ENCODE peak calls at places on chromosomes 13 and 19, in five cellular contexts. One of them, this sample, is unnamed.

GRCh38 chr13:44810067-44810840 is 179.0 kb downstream of the NUFIP1 start:
- DNase-seq in cardiac fibroblast: peak
- DNase-seq in AG04449: no peak
- DNase-seq in HL-60: no peak
- DNase-seq in tibial artery: peak
- DNase-seq in this sample: no peak

GRCh38 chr13:50358221-50358620 is 343.0 kb downstream of the KCNRG start:
- DNase-seq in cardiac fibroblast: no peak
- DNase-seq in AG04449: no peak
- DNase-seq in HL-60: no peak
- DNase-seq in tibial artery: no peak
- DNase-seq in this sample: peak

GRCh38 chr13:44219808-44220544 is 153.6 kb upstream of the SERP2 start:
- DNase-seq in cardiac fibroblast: peak
- DNase-seq in AG04449: no peak
- DNase-seq in HL-60: no peak
- DNase-seq in tibial artery: no peak
- DNase-seq in this sample: peak

GRCh38 chr19:6099633-6100032 is 10.7 kb downstream of the RFX2 start:
- DNase-seq in cardiac fibroblast: no peak
- DNase-seq in AG04449: no peak
- DNase-seq in HL-60: no peak
- DNase-seq in tibial artery: no peak
- DNase-seq in this sample: no peak

GRCh38 chr13:49584771-49585182 is 581 bp downstream of the RCBTB1 start:
- DNase-seq in cardiac fibroblast: peak
- DNase-seq in AG04449: no peak
- DNase-seq in HL-60: no peak
- DNase-seq in tibial artery: no peak
- DNase-seq in this sample: peak

GRCh38 chr13:23996456-23996855 is 99.2 kb upstream of the C1QTNF9B start:
- DNase-seq in cardiac fibroblast: no peak
- DNase-seq in AG04449: no peak
- DNase-seq in HL-60: no peak
- DNase-seq in tibial artery: no peak
- DNase-seq in this sample: no peak

GRCh38 chr19:10808937-10809655 is 26.9 kb downstream of the TMED1 start:
- DNase-seq in cardiac fibroblast: peak
- DNase-seq in AG04449: no peak
- DNase-seq in HL-60: peak
- DNase-seq in tibial artery: no peak
- DNase-seq in this sample: no peak

GRCh38 chr13:29817604-29818378 is 32.6 kb downstream of the UBL3 start:
- DNase-seq in cardiac fibroblast: peak
- DNase-seq in AG04449: no peak
- DNase-seq in HL-60: peak
- DNase-seq in tibial artery: no peak
- DNase-seq in this sample: no peak

GRCh38 chr19:48445256-48445605 is 552 bp upstream of the GRWD1 start:
- DNase-seq in cardiac fibroblast: peak
- DNase-seq in AG04449: peak
- DNase-seq in HL-60: peak
- DNase-seq in tibial artery: peak
- DNase-seq in this sample: peak

GRCh38 chr19:47157455-47158321 is 27.1 kb downstream of the SAE1 start:
- DNase-seq in cardiac fibroblast: peak
- DNase-seq in AG04449: no peak
- DNase-seq in HL-60: peak
- DNase-seq in tibial artery: peak
- DNase-seq in this sample: peak

GRCh38 chr13:101520672-101521071 is 68.2 kb downstream of the ITGBL1 start:
- DNase-seq in cardiac fibroblast: peak
- DNase-seq in AG04449: no peak
- DNase-seq in HL-60: no peak
- DNase-seq in tibial artery: no peak
- DNase-seq in this sample: no peak

GRCh38 chr13:98835156-98835555 is 82.7 kb upstream of the SLC15A1 start:
- DNase-seq in cardiac fibroblast: no peak
- DNase-seq in AG04449: no peak
- DNase-seq in HL-60: no peak
- DNase-seq in tibial artery: no peak
- DNase-seq in this sample: no peak

GRCh38 chr13:109787135-109787954 is 962 bp upstream of the IRS2 start:
- DNase-seq in cardiac fibroblast: peak
- DNase-seq in AG04449: no peak
- DNase-seq in HL-60: peak
- DNase-seq in tibial artery: no peak
- DNase-seq in this sample: peak

GRCh38 chr13:41492432-41493267 is 35.3 kb downstream of the RGCC start:
- DNase-seq in cardiac fibroblast: no peak
- DNase-seq in AG04449: no peak
- DNase-seq in HL-60: peak
- DNase-seq in tibial artery: no peak
- DNase-seq in this sample: no peak

GRCh38 chr19:7720351-7720750 is 11.6 kb downstream of the CLEC4G start:
- DNase-seq in cardiac fibroblast: no peak
- DNase-seq in AG04449: no peak
- DNase-seq in HL-60: no peak
- DNase-seq in tibial artery: no peak
- DNase-seq in this sample: no peak

GRCh38 chr19:39411832-39412099 is 703 bp upstream of the PLEKHG2 start:
- DNase-seq in cardiac fibroblast: peak
- DNase-seq in AG04449: no peak
- DNase-seq in HL-60: peak
- DNase-seq in tibial artery: peak
- DNase-seq in this sample: peak

GRCh38 chr19:6776999-6777398 is 4.5 kb downstream of the VAV1 start:
- DNase-seq in cardiac fibroblast: no peak
- DNase-seq in AG04449: no peak
- DNase-seq in HL-60: no peak
- DNase-seq in tibial artery: no peak
- DNase-seq in this sample: no peak

GRCh38 chr19:30255783-30256509 is 116.2 kb upstream of the ZNF536 start:
- DNase-seq in cardiac fibroblast: no peak
- DNase-seq in AG04449: no peak
- DNase-seq in HL-60: no peak
- DNase-seq in tibial artery: no peak
- DNase-seq in this sample: no peak

GRCh38 chr19:38035515-38036495 is 128.8 kb downstream of the SIPA1L3 start:
- DNase-seq in cardiac fibroblast: peak
- DNase-seq in AG04449: no peak
- DNase-seq in HL-60: no peak
- DNase-seq in tibial artery: no peak
- DNase-seq in this sample: peak

GRCh38 chr13:70188567-70188966 is 80.3 kb upstream of the KLHL1 start:
- DNase-seq in cardiac fibroblast: no peak
- DNase-seq in AG04449: no peak
- DNase-seq in HL-60: no peak
- DNase-seq in tibial artery: no peak
- DNase-seq in this sample: no peak

GRCh38 chr13:113371061-113371460 is 7.1 kb upstream of the GRTP1 start:
- DNase-seq in cardiac fibroblast: no peak
- DNase-seq in AG04449: no peak
- DNase-seq in HL-60: no peak
- DNase-seq in tibial artery: no peak
- DNase-seq in this sample: no peak

GRCh38 chr19:6733338-6734095 is 3.9 kb downstream of the GPR108 start:
- DNase-seq in cardiac fibroblast: no peak
- DNase-seq in AG04449: no peak
- DNase-seq in HL-60: no peak
- DNase-seq in tibial artery: no peak
- DNase-seq in this sample: no peak

GRCh38 chr13:43948059-43948458 is 68.4 kb downstream of the LACC1 start:
- DNase-seq in cardiac fibroblast: no peak
- DNase-seq in AG04449: no peak
- DNase-seq in HL-60: no peak
- DNase-seq in tibial artery: no peak
- DNase-seq in this sample: no peak

GRCh38 chr19:23312515-23312914 is 62.3 kb upstream of the ZNF724 start:
- DNase-seq in cardiac fibroblast: no peak
- DNase-seq in AG04449: no peak
- DNase-seq in HL-60: no peak
- DNase-seq in tibial artery: no peak
- DNase-seq in this sample: no peak

GRCh38 chr13:109400192-109400591 is 386.2 kb downstream of the IRS2 start:
- DNase-seq in cardiac fibroblast: no peak
- DNase-seq in AG04449: no peak
- DNase-seq in HL-60: peak
- DNase-seq in tibial artery: peak
- DNase-seq in this sample: no peak

GRCh38 chr13:30376426-30377311 is 45.6 kb upstream of the UBE2L5 start:
- DNase-seq in cardiac fibroblast: no peak
- DNase-seq in AG04449: no peak
- DNase-seq in HL-60: peak
- DNase-seq in tibial artery: no peak
- DNase-seq in this sample: no peak

GRCh38 chr13:106616729-106617128 is 48.8 kb upstream of the ARGLU1 start:
- DNase-seq in cardiac fibroblast: no peak
- DNase-seq in AG04449: no peak
- DNase-seq in HL-60: no peak
- DNase-seq in tibial artery: no peak
- DNase-seq in this sample: no peak

GRCh38 chr19:2488942-2489731 is 13.2 kb downstream of the GADD45B start:
- DNase-seq in cardiac fibroblast: peak
- DNase-seq in AG04449: no peak
- DNase-seq in HL-60: peak
- DNase-seq in tibial artery: no peak
- DNase-seq in this sample: peak
- H3K4me3 ChIP-seq in cardiac fibroblast: peak
- H3K4me3 ChIP-seq in AG04449: peak
- H3K4me3 ChIP-seq in HL-60: no peak
- H3K4me3 ChIP-seq in tibial artery: peak
- H3K4me3 ChIP-seq in this sample: peak

GRCh38 chr19:33821871-33822270 is 25.2 kb downstream of the KCTD15 start:
- DNase-seq in cardiac fibroblast: peak
- DNase-seq in AG04449: no peak
- DNase-seq in HL-60: no peak
- DNase-seq in tibial artery: no peak
- DNase-seq in this sample: no peak

GRCh38 chr19:33819496-33819874 is 22.8 kb downstream of the KCTD15 start:
- DNase-seq in cardiac fibroblast: no peak
- DNase-seq in AG04449: no peak
- DNase-seq in HL-60: no peak
- DNase-seq in tibial artery: no peak
- DNase-seq in this sample: no peak

GRCh38 chr19:33823341-33823740 is 26.7 kb downstream of the KCTD15 start:
- DNase-seq in cardiac fibroblast: no peak
- DNase-seq in AG04449: no peak
- DNase-seq in HL-60: no peak
- DNase-seq in tibial artery: no peak
- DNase-seq in this sample: no peak

GRCh38 chr19:33818426-33818825 is 21.8 kb downstream of the KCTD15 start:
- DNase-seq in cardiac fibroblast: no peak
- DNase-seq in AG04449: no peak
- DNase-seq in HL-60: no peak
- DNase-seq in tibial artery: no peak
- DNase-seq in this sample: no peak

GRCh38 chr19:33819875-33820781 is 23.5 kb downstream of the KCTD15 start:
- DNase-seq in cardiac fibroblast: peak
- DNase-seq in AG04449: no peak
- DNase-seq in HL-60: peak
- DNase-seq in tibial artery: peak
- DNase-seq in this sample: peak
- H3K4me3 ChIP-seq in cardiac fibroblast: peak
- H3K4me3 ChIP-seq in AG04449: peak
- H3K4me3 ChIP-seq in HL-60: peak
- H3K4me3 ChIP-seq in tibial artery: peak
- H3K4me3 ChIP-seq in this sample: peak

GRCh38 chr19:3708207-3708931 is at the start of gene TJP3:
- DNase-seq in cardiac fibroblast: no peak
- DNase-seq in AG04449: no peak
- DNase-seq in HL-60: peak
- DNase-seq in tibial artery: no peak
- DNase-seq in this sample: peak
- H3K4me3 ChIP-seq in cardiac fibroblast: no peak
- H3K4me3 ChIP-seq in AG04449: no peak
- H3K4me3 ChIP-seq in HL-60: no peak
- H3K4me3 ChIP-seq in tibial artery: no peak
- H3K4me3 ChIP-seq in this sample: no peak

GRCh38 chr19:19594371-19594770 is 24.1 kb downstream of the PBX4 start:
- DNase-seq in cardiac fibroblast: no peak
- DNase-seq in AG04449: no peak
- DNase-seq in HL-60: no peak
- DNase-seq in tibial artery: no peak
- DNase-seq in this sample: no peak

GRCh38 chr19:19592690-19593089 is 25.8 kb downstream of the PBX4 start:
- DNase-seq in cardiac fibroblast: no peak
- DNase-seq in AG04449: no peak
- DNase-seq in HL-60: no peak
- DNase-seq in tibial artery: no peak
- DNase-seq in this sample: no peak

GRCh38 chr19:19588546-19588945 is 29.9 kb downstream of the PBX4 start:
- DNase-seq in cardiac fibroblast: peak
- DNase-seq in AG04449: no peak
- DNase-seq in HL-60: no peak
- DNase-seq in tibial artery: no peak
- DNase-seq in this sample: no peak

GRCh38 chr19:19587776-19588175 is 30.7 kb downstream of the PBX4 start:
- DNase-seq in cardiac fibroblast: no peak
- DNase-seq in AG04449: no peak
- DNase-seq in HL-60: no peak
- DNase-seq in tibial artery: no peak
- DNase-seq in this sample: no peak

DNA sequence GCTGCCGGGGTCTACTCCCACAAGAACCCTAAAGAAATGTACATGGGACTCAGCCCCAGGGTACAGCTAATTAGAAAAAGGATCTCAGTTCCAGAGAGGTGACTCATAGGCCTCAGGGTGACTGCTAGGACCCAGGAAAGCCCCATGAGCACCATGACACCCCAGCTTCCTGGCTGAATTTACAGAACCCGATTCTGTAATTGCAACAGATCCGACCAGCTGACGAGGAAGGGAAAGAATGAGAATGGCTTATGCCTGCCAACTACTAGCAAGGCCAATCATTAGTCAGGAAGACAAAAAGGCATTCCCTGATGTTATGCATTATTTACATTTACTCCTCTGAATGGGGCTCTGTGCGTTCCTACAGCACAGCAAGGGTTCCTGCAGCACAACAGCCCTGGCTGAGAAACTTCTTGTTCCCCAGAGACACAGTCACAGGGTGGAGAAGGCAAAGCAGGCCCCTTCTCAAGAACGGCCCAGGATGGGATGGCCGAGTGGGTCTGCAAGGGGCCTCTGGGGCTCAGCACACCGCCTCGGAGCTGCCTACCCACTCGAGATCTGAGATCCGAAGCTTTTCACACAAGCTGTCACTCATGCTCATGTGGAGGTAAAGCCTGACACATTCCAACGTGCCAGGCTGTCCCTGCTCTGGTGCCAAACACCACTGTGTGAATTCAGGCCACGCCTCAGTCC is 27.2 kb downstream of the PBX4 start:
- DNase-seq in cardiac fibroblast: peak
- DNase-seq in AG04449: peak
- DNase-seq in HL-60: peak
- DNase-seq in tibial artery: no peak
- DNase-seq in this sample: peak
- H3K4me3 ChIP-seq in cardiac fibroblast: no peak
- H3K4me3 ChIP-seq in AG04449: peak
- H3K4me3 ChIP-seq in HL-60: no peak
- H3K4me3 ChIP-seq in tibial artery: no peak
- H3K4me3 ChIP-seq in this sample: peak

This sample was measured in adipocyte.